ENCODE peak calls at places on chromosomes 3 and 15, in seven cellular contexts. One of them, this sample, is unnamed.
A peak's percentile ranks its signal among the peaks of the same experiment; 100 is the strongest.

GRCh38 chr15:37872661-37873060 is 61.8 kb upstream of the TMCO5A start:
- DNase-seq in spleen: no peak
- DNase-seq in NB4: no peak
- DNase-seq in cardiac fibroblast: no peak
- DNase-seq in AG09309: no peak
- DNase-seq in dorsolateral prefrontal cortex: no peak
- DNase-seq in GM12865: no peak
- DNase-seq in this sample: no peak

GRCh38 chr3:173553635-173554280 is 156.2 kb downstream of the NLGN1 start:
- DNase-seq in spleen: no peak
- DNase-seq in NB4: peak; percentile 14
- DNase-seq in cardiac fibroblast: peak; percentile 61
- DNase-seq in AG09309: peak; percentile 23
- DNase-seq in dorsolateral prefrontal cortex: no peak
- DNase-seq in GM12865: peak; percentile 4
- DNase-seq in this sample: no peak

GRCh38 chr3:47578119-47578630 is 490 bp downstream of the CSPG5 start:
- DNase-seq in spleen: peak; percentile 80
- DNase-seq in NB4: peak; percentile 25
- DNase-seq in cardiac fibroblast: no peak
- DNase-seq in AG09309: no peak
- DNase-seq in dorsolateral prefrontal cortex: no peak
- DNase-seq in GM12865: peak; percentile 33
- DNase-seq in this sample: no peak

GRCh38 chr3:172137287-172138030 is 98.1 kb downstream of the FNDC3B start:
- DNase-seq in spleen: no peak
- DNase-seq in NB4: no peak
- DNase-seq in cardiac fibroblast: peak; percentile 81
- DNase-seq in AG09309: no peak
- DNase-seq in dorsolateral prefrontal cortex: no peak
- DNase-seq in GM12865: no peak
- DNase-seq in this sample: no peak

GRCh38 chr15:64356443-64357040 is 569 bp upstream of the CSNK1G1 start:
- DNase-seq in spleen: no peak
- DNase-seq in NB4: no peak
- DNase-seq in cardiac fibroblast: peak; percentile 96
- DNase-seq in AG09309: peak; percentile 65
- DNase-seq in dorsolateral prefrontal cortex: no peak
- DNase-seq in GM12865: no peak
- DNase-seq in this sample: no peak

GRCh38 chr3:59456852-59457485 is 407.1 kb upstream of the CFAP20DC start:
- DNase-seq in spleen: no peak
- DNase-seq in NB4: no peak
- DNase-seq in cardiac fibroblast: no peak
- DNase-seq in AG09309: no peak
- DNase-seq in dorsolateral prefrontal cortex: no peak
- DNase-seq in GM12865: peak; percentile 88
- DNase-seq in this sample: peak; percentile 69

GRCh38 chr3:124669470-124669869 is 60.8 kb upstream of the UMPS start:
- DNase-seq in spleen: no peak
- DNase-seq in NB4: no peak
- DNase-seq in cardiac fibroblast: peak; percentile 26
- DNase-seq in AG09309: peak; percentile 27
- DNase-seq in dorsolateral prefrontal cortex: no peak
- DNase-seq in GM12865: no peak
- DNase-seq in this sample: no peak

GRCh38 chr3:190339130-190339529 is 16.9 kb upstream of the CLDN1 start:
- DNase-seq in spleen: no peak
- DNase-seq in NB4: peak; percentile 14
- DNase-seq in cardiac fibroblast: no peak
- DNase-seq in AG09309: no peak
- DNase-seq in dorsolateral prefrontal cortex: no peak
- DNase-seq in GM12865: peak; percentile 66
- DNase-seq in this sample: peak; percentile 7

GRCh38 chr3:41176554-41176953 is 22.8 kb upstream of the CTNNB1 start:
- DNase-seq in spleen: no peak
- DNase-seq in NB4: no peak
- DNase-seq in cardiac fibroblast: no peak
- DNase-seq in AG09309: no peak
- DNase-seq in dorsolateral prefrontal cortex: no peak
- DNase-seq in GM12865: no peak
- DNase-seq in this sample: no peak

GRCh38 chr3:67415504-67415903 is 238.9 kb downstream of the SUCLG2 start:
- DNase-seq in spleen: no peak
- DNase-seq in NB4: no peak
- DNase-seq in cardiac fibroblast: peak; percentile 10
- DNase-seq in AG09309: peak; percentile 11
- DNase-seq in dorsolateral prefrontal cortex: no peak
- DNase-seq in GM12865: no peak
- DNase-seq in this sample: no peak

GRCh38 chr3:42960282-42960681 is 18.8 kb upstream of the GASK1A start:
- DNase-seq in spleen: no peak
- DNase-seq in NB4: no peak
- DNase-seq in cardiac fibroblast: peak; percentile 9
- DNase-seq in AG09309: no peak
- DNase-seq in dorsolateral prefrontal cortex: no peak
- DNase-seq in GM12865: no peak
- DNase-seq in this sample: no peak

GRCh38 chr3:194061421-194062029 is 74.4 kb upstream of the HES1 start:
- DNase-seq in spleen: no peak
- DNase-seq in NB4: no peak
- DNase-seq in cardiac fibroblast: no peak
- DNase-seq in AG09309: no peak
- DNase-seq in dorsolateral prefrontal cortex: no peak
- DNase-seq in GM12865: no peak
- DNase-seq in this sample: no peak

GRCh38 chr15:48759921-48760320 is 50.9 kb downstream of the CEP152 start:
- DNase-seq in spleen: no peak
- DNase-seq in NB4: no peak
- DNase-seq in cardiac fibroblast: no peak
- DNase-seq in AG09309: no peak
- DNase-seq in dorsolateral prefrontal cortex: no peak
- DNase-seq in GM12865: no peak
- DNase-seq in this sample: no peak

GRCh38 chr3:57078366-57079220 is 18.1 kb downstream of the SPATA12 start:
- DNase-seq in spleen: peak; percentile 81
- DNase-seq in NB4: peak; percentile 94
- DNase-seq in cardiac fibroblast: peak; percentile 74
- DNase-seq in AG09309: peak; percentile 5
- DNase-seq in dorsolateral prefrontal cortex: peak; percentile 38
- DNase-seq in GM12865: peak; percentile 41
- DNase-seq in this sample: no peak

GRCh38 chr3:53650424-53650823 is 156.0 kb downstream of the CACNA1D start:
- DNase-seq in spleen: no peak
- DNase-seq in NB4: no peak
- DNase-seq in cardiac fibroblast: no peak
- DNase-seq in AG09309: no peak
- DNase-seq in dorsolateral prefrontal cortex: no peak
- DNase-seq in GM12865: peak; percentile 39
- DNase-seq in this sample: peak; percentile 46

GRCh38 chr3:115823083-115823482 is 199.8 kb downstream of the GAP43 start:
- DNase-seq in spleen: no peak
- DNase-seq in NB4: no peak
- DNase-seq in cardiac fibroblast: no peak
- DNase-seq in AG09309: no peak
- DNase-seq in dorsolateral prefrontal cortex: no peak
- DNase-seq in GM12865: no peak
- DNase-seq in this sample: no peak

GRCh38 chr3:114551770-114552526 is 258.1 kb downstream of the TIGIT start:
- DNase-seq in spleen: no peak
- DNase-seq in NB4: no peak
- DNase-seq in cardiac fibroblast: peak; percentile 49
- DNase-seq in AG09309: no peak
- DNase-seq in dorsolateral prefrontal cortex: no peak
- DNase-seq in GM12865: no peak
- DNase-seq in this sample: no peak

GRCh38 chr3:95813261-95813660 is 1001.1 kb upstream of the EPHA6 start:
- DNase-seq in spleen: no peak
- DNase-seq in NB4: no peak
- DNase-seq in cardiac fibroblast: no peak
- DNase-seq in AG09309: no peak
- DNase-seq in dorsolateral prefrontal cortex: no peak
- DNase-seq in GM12865: no peak
- DNase-seq in this sample: no peak

GRCh38 chr3:94173667-94174434 is 111.0 kb downstream of the NSUN3 start:
- DNase-seq in spleen: no peak
- DNase-seq in NB4: no peak
- DNase-seq in cardiac fibroblast: peak; percentile 19
- DNase-seq in AG09309: no peak
- DNase-seq in dorsolateral prefrontal cortex: no peak
- DNase-seq in GM12865: no peak
- DNase-seq in this sample: no peak

GRCh38 chr3:193052294-193052693 is 134.6 kb upstream of the MB21D2 start:
- DNase-seq in spleen: no peak
- DNase-seq in NB4: no peak
- DNase-seq in cardiac fibroblast: peak; percentile 26
- DNase-seq in AG09309: no peak
- DNase-seq in dorsolateral prefrontal cortex: no peak
- DNase-seq in GM12865: no peak
- DNase-seq in this sample: no peak

GRCh38 chr15:76151599-76151974 is 91.8 kb downstream of the TMEM266 start:
- DNase-seq in spleen: no peak
- DNase-seq in NB4: no peak
- DNase-seq in cardiac fibroblast: no peak
- DNase-seq in AG09309: no peak
- DNase-seq in dorsolateral prefrontal cortex: no peak
- DNase-seq in GM12865: no peak
- DNase-seq in this sample: no peak

GRCh38 chr15:27762471-27762870 is 336.6 kb downstream of the OCA2 start:
- DNase-seq in spleen: no peak
- DNase-seq in NB4: no peak
- DNase-seq in cardiac fibroblast: no peak
- DNase-seq in AG09309: no peak
- DNase-seq in dorsolateral prefrontal cortex: no peak
- DNase-seq in GM12865: no peak
- DNase-seq in this sample: no peak

GRCh38 chr3:101325393-101326134 is 5.2 kb upstream of the IMPG2 start:
- DNase-seq in spleen: no peak
- DNase-seq in NB4: no peak
- DNase-seq in cardiac fibroblast: no peak
- DNase-seq in AG09309: no peak
- DNase-seq in dorsolateral prefrontal cortex: no peak
- DNase-seq in GM12865: no peak
- DNase-seq in this sample: no peak

GRCh38 chr3:67288707-67289106 is 290.6 kb downstream of the KBTBD8 start:
- DNase-seq in spleen: no peak
- DNase-seq in NB4: peak; percentile 2
- DNase-seq in cardiac fibroblast: no peak
- DNase-seq in AG09309: no peak
- DNase-seq in dorsolateral prefrontal cortex: no peak
- DNase-seq in GM12865: no peak
- DNase-seq in this sample: no peak

GRCh38 chr15:78206326-78207109 is 27.8 kb downstream of the ACSBG1 start:
- DNase-seq in spleen: no peak
- DNase-seq in NB4: no peak
- DNase-seq in cardiac fibroblast: no peak
- DNase-seq in AG09309: no peak
- DNase-seq in dorsolateral prefrontal cortex: no peak
- DNase-seq in GM12865: no peak
- DNase-seq in this sample: no peak

GRCh38 chr15:78390823-78391222 is 47.2 kb upstream of the IREB2 start:
- DNase-seq in spleen: no peak
- DNase-seq in NB4: no peak
- DNase-seq in cardiac fibroblast: no peak
- DNase-seq in AG09309: peak; percentile 62
- DNase-seq in dorsolateral prefrontal cortex: no peak
- DNase-seq in GM12865: no peak
- DNase-seq in this sample: no peak

GRCh38 chr15:38688761-38689160 is 124.1 kb upstream of the RASGRP1 start:
- DNase-seq in spleen: no peak
- DNase-seq in NB4: no peak
- DNase-seq in cardiac fibroblast: no peak
- DNase-seq in AG09309: no peak
- DNase-seq in dorsolateral prefrontal cortex: no peak
- DNase-seq in GM12865: peak; percentile 62
- DNase-seq in this sample: no peak

GRCh38 chr3:9826815-9827574 is 16.8 kb downstream of the RPUSD3 start:
- DNase-seq in spleen: no peak
- DNase-seq in NB4: peak; percentile 69
- DNase-seq in cardiac fibroblast: peak; percentile 35
- DNase-seq in AG09309: no peak
- DNase-seq in dorsolateral prefrontal cortex: no peak
- DNase-seq in GM12865: peak; percentile 47
- DNase-seq in this sample: no peak
- TF ChIP-seq CTCF in spleen: no peak
- TF ChIP-seq CTCF in NB4: peak; percentile 27
- TF ChIP-seq CTCF in cardiac fibroblast: peak; percentile 32
- TF ChIP-seq CTCF in AG09309: peak; percentile 22
- TF ChIP-seq CTCF in dorsolateral prefrontal cortex: no peak
- TF ChIP-seq CTCF in GM12865: peak; percentile 25
- TF ChIP-seq CTCF in this sample: peak; percentile 48

DNA sequence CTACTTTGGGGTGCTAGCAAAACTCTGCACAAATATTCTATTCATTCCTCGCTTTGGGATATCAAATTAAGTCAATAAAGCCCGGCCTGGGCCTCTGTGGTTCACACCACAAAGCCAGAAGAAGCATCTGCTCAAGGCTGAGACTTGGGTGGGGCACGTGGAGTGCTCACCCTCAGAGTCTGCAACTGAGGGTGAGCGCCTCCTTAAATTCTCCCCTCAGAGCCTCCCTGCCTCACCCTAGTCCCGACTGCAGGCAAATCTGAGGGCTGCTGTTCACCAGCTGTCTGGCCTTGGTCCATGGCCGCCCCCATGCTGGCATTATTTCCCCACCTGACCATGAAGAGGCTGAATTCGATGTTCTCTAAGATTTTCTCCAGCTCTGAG is 1.7 kb upstream of the MEGF11 start:
- DNase-seq in spleen: no peak
- DNase-seq in NB4: no peak
- DNase-seq in cardiac fibroblast: no peak
- DNase-seq in AG09309: no peak
- DNase-seq in dorsolateral prefrontal cortex: no peak
- DNase-seq in GM12865: no peak
- DNase-seq in this sample: no peak
- H3K4me3 ChIP-seq in spleen: no peak overlapping the region
- H3K4me3 ChIP-seq in NB4: no peak overlapping the region
- H3K4me3 ChIP-seq in cardiac fibroblast: no peak overlapping the region
- H3K4me3 ChIP-seq in AG09309: no peak overlapping the region
- H3K4me3 ChIP-seq in dorsolateral prefrontal cortex: no peak overlapping the region
- H3K4me3 ChIP-seq in GM12865: no peak overlapping the region
- H3K4me3 ChIP-seq in this sample: no peak overlapping the region

GRCh38 chr15:90818251-90819210 is 49.9 kb upstream of the FURIN start:
- DNase-seq in spleen: peak; percentile 88
- DNase-seq in NB4: peak; percentile 99
- DNase-seq in cardiac fibroblast: no peak
- DNase-seq in AG09309: no peak
- DNase-seq in dorsolateral prefrontal cortex: peak; percentile 50
- DNase-seq in GM12865: peak; percentile 35
- DNase-seq in this sample: no peak
- TF ChIP-seq CTCF in spleen: peak; percentile 47
- TF ChIP-seq CTCF in NB4: peak; percentile 77
- TF ChIP-seq CTCF in cardiac fibroblast: peak; percentile 19
- TF ChIP-seq CTCF in AG09309: peak; percentile 3
- TF ChIP-seq CTCF in dorsolateral prefrontal cortex: no peak
- TF ChIP-seq CTCF in GM12865: peak; percentile 36
- TF ChIP-seq CTCF in this sample: peak; percentile 59

DNA sequence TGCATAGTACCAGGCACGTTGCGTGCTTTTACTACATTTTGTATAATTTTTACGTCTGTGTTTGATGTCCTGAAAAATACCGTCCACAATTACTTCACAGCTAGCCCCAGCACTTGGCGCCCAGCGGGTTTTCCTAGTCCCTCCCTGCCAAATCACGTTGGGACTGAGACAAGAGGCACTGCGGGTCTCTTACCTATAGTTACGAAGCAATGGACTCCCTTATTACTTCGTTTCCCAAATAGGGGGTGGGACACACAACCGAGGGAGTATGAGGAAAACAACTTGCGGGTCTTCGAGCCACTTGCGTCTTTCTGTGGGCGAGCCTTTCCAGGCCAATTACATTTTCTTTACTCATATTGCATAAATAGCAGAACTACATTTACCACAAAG is 620 bp upstream of the CMSS1 start:
- DNase-seq in spleen: no peak
- DNase-seq in NB4: no peak
- DNase-seq in cardiac fibroblast: no peak
- DNase-seq in AG09309: no peak
- DNase-seq in dorsolateral prefrontal cortex: no peak
- DNase-seq in GM12865: no peak
- DNase-seq in this sample: no peak
- H3K4me3 ChIP-seq in spleen: peak overlapping the region; percentile 67
- H3K4me3 ChIP-seq in NB4: peak overlapping the region; percentile 87
- H3K4me3 ChIP-seq in cardiac fibroblast: peak overlapping the region; percentile 84
- H3K4me3 ChIP-seq in AG09309: peak overlapping the region; percentile 81
- H3K4me3 ChIP-seq in dorsolateral prefrontal cortex: peak overlapping the region; percentile 92
- H3K4me3 ChIP-seq in GM12865: peak overlapping the region; percentile 90
- H3K4me3 ChIP-seq in this sample: peak overlapping the region; percentile 71

This sample was measured in GM12864.